ENCODE peak calls at places on chromosomes 1 and 21, in eight cellular contexts. E is heart right ventricle; I is A549; L is tibial artery; P is hepatocyte; Z is kidney epithelial cell; N is CD8-positive, alpha-beta T cell; G is HL-60. D is an unnamed sample.

GRCh38 chr1:160135051-160135592 is 16.3 kb upstream of the ATP1A4 start:
- DNase-seq in E (no peak), I (no peak), L (no peak), P (no peak), Z (no peak), N (no peak), G (no peak), D (no peak)

GRCh38 chr1:7636801-7637526 is 134.1 kb upstream of the VAMP3 start:
- DNase-seq in E (no peak), I (no peak), L (no peak), P (no peak), Z (no peak), N (no peak), G (no peak), D (no peak)

GRCh38 chr1:200890818-200891773 is 3.6 kb upstream of the INAVA start:
- DNase-seq in E (no peak), I (peak), L (no peak), P (peak), Z (no peak), N (no peak), G (peak), D (peak)

GRCh38 chr1:204623365-204623893 is 62.1 kb downstream of the LRRN2 start:
- DNase-seq in E (no peak), I (peak), L (no peak), P (peak), Z (peak), N (no peak), G (no peak), D (peak)

GRCh38 chr1:23051510-23051909 is 32.2 kb downstream of the KDM1A start:
- DNase-seq in E (no peak), I (no peak), L (no peak), P (no peak), Z (no peak), N (no peak), G (no peak), D (no peak)

GRCh38 chr1:209428241-209428921 is 155.1 kb upstream of the CAMK1G start:
- DNase-seq in E (no peak), I (no peak), L (no peak), P (peak), Z (no peak), N (no peak), G (no peak), D (no peak)

GRCh38 chr1:149846042-149846441 is 53.3 kb upstream of the BOLA1 start:
- DNase-seq in E (no peak), I (no peak), L (no peak), P (no peak), Z (no peak), N (no peak), G (no peak), D (peak)

GRCh38 chr1:78833491-78833890 is 173.0 kb downstream of the ADGRL4 start:
- DNase-seq in E (no peak), I (no peak), L (no peak), P (no peak), Z (peak), N (no peak), G (no peak), D (peak)

GRCh38 chr1:41536296-41536695 is 51.8 kb upstream of the EDN2 start:
- DNase-seq in E (no peak), I (no peak), L (peak), P (no peak), Z (no peak), N (no peak), G (no peak), D (no peak)

GRCh38 chr1:156126701-156127534 is 12.4 kb downstream of the LMNA start:
- DNase-seq in E (no peak), I (no peak), L (peak), P (peak), Z (no peak), N (peak), G (peak), D (peak)

GRCh38 chr1:197469620-197470210 is 201.7 kb downstream of the CRB1 start:
- DNase-seq in E (no peak), I (no peak), L (no peak), P (no peak), Z (no peak), N (no peak), G (peak), D (no peak)

GRCh38 chr21:41777934-41778815 is 11.3 kb upstream of the RIPK4 start:
- DNase-seq in E (peak), I (no peak), L (peak), P (peak), Z (no peak), N (no peak), G (peak), D (peak)

GRCh38 chr1:186165303-186165702 is 209.8 kb downstream of the TPR start:
- DNase-seq in E (no peak), I (no peak), L (no peak), P (no peak), Z (no peak), N (no peak), G (no peak), D (no peak)

GRCh38 chr1:116218922-116219321 is 107.7 kb downstream of the MAB21L3 start:
- DNase-seq in E (peak), I (no peak), L (no peak), P (no peak), Z (no peak), N (no peak), G (no peak), D (no peak)

GRCh38 chr1:246215505-246215893 is 291.6 kb downstream of the SMYD3 start:
- DNase-seq in E (no peak), I (no peak), L (no peak), P (no peak), Z (no peak), N (no peak), G (peak), D (no peak)

GRCh38 chr1:13513885-13514546 is at the start of gene LRRC38:
- DNase-seq in E (peak), I (no peak), L (no peak), P (peak), Z (no peak), N (no peak), G (peak), D (no peak)

GRCh38 chr1:21238141-21238800 is 52.0 kb downstream of the ECE1 start:
- DNase-seq in E (no peak), I (no peak), L (no peak), P (no peak), Z (peak), N (no peak), G (no peak), D (peak)

GRCh38 chr1:222034790-222035189 is 292.9 kb upstream of the DUSP10 start:
- DNase-seq in E (no peak), I (no peak), L (no peak), P (no peak), Z (no peak), N (no peak), G (no peak), D (no peak)

GRCh38 chr1:31954607-31955283 is 16.6 kb upstream of the PTP4A2 start:
- DNase-seq in E (peak), I (peak), L (peak), P (peak), Z (peak), N (no peak), G (peak), D (peak)

GRCh38 chr21:17497345-17497744 is 15.5 kb upstream of the CXADR start:
- DNase-seq in E (no peak), I (no peak), L (no peak), P (no peak), Z (no peak), N (no peak), G (no peak), D (no peak)

GRCh38 chr1:51264470-51264869 is 28.4 kb downstream of the RNF11 start:
- DNase-seq in E (no peak), I (no peak), L (no peak), P (peak), Z (peak), N (no peak), G (no peak), D (peak)

GRCh38 chr1:89527256-89527655 is 2.6 kb downstream of the LRRC8B start:
- DNase-seq in E (no peak), I (no peak), L (no peak), P (no peak), Z (no peak), N (no peak), G (no peak), D (no peak)

GRCh38 chr1:168110896-168111545 is 25.7 kb downstream of the GPR161 start:
- DNase-seq in E (no peak), I (no peak), L (no peak), P (no peak), Z (no peak), N (no peak), G (no peak), D (no peak)

GRCh38 chr21:39685991-39686390 is 59.0 kb upstream of the IGSF5 start:
- DNase-seq in E (no peak), I (no peak), L (no peak), P (no peak), Z (no peak), N (no peak), G (no peak), D (no peak)

GRCh38 chr1:221396526-221396925 is 345.4 kb downstream of the DUSP10 start:
- DNase-seq in E (no peak), I (no peak), L (no peak), P (no peak), Z (no peak), N (no peak), G (no peak), D (no peak)

GRCh38 chr1:164561007-164561406 is 2.0 kb downstream of the PBX1 start:
- DNase-seq in E (no peak), I (no peak), L (no peak), P (no peak), Z (no peak), N (no peak), G (no peak), D (no peak)

GRCh38 chr1:91637539-91637994 is 136.9 kb downstream of the CDC7 start:
- DNase-seq in E (no peak), I (no peak), L (no peak), P (no peak), Z (no peak), N (no peak), G (no peak), D (no peak)

GRCh38 chr1:179253286-179253972 is 24.0 kb upstream of the ABL2 start:
- DNase-seq in E (no peak), I (no peak), L (no peak), P (no peak), Z (no peak), N (no peak), G (no peak), D (no peak)

GRCh38 chr1:20143734-20144565 is 4.8 kb downstream of the PLA2G2F start:
- DNase-seq in E (no peak), I (no peak), L (no peak), P (no peak), Z (no peak), N (no peak), G (no peak), D (no peak)

GRCh38 chr1:151156515-151156819 is at the start of gene TNFAIP8L2:
- DNase-seq in E (peak), I (no peak), L (peak), P (no peak), Z (no peak), N (peak), G (peak), D (no peak)

GRCh38 chr1:230794871-230795645 is 47.9 kb downstream of the CAPN9 start:
- DNase-seq in E (no peak), I (no peak), L (no peak), P (peak), Z (no peak), N (no peak), G (no peak), D (no peak)

GRCh38 chr1:110559157-110559556 is 40.2 kb upstream of the KCNA10 start:
- DNase-seq in E (no peak), I (no peak), L (no peak), P (no peak), Z (no peak), N (no peak), G (no peak), D (no peak)

DNA sequence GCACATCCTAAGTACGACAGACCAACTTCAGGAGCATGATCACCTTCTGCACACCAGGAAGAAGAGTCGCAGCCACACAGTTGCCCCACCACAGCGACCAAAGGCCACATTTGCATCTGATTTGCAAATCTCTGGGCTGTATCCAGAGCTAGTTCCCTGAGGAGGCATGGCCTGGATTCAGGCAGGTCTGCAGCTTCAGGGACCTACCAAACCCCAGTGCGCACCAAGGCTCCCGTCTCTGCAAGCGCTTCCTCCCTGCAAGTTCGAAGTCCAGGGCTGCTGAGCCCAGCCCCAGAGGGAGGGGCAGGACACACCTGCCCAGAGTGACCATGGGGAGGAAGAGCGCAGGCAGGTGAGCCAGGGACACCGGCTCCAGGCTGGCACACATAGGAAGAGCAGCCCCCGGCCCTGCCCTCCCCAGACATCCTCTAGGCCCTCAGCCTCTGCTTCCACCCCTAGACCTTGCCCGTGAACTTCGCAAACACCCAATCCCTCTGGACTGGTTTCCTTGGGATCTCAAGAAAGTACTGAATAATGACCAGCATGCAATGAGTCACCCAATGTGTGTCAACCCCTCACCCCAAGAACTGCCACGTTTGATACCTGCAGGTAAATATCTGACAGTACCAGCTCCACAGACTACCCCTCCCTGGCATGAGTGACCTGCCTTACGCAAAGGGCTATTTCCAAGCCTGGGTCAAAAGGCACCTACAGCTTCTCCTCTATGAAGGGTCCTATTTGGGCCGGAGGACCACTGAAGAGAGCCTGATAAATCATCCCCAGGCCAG is 36.8 kb downstream of the CASZ1 start:
- DNase-seq in E (no peak), I (no peak), L (no peak), P (peak), Z (no peak), N (no peak), G (no peak), D (no peak)
- H3K4me3 ChIP-seq in E (no peak), I (no peak), L (no peak), P (no peak), Z (no peak), N (no peak), G (no peak), D (no peak)

GRCh38 chr1:228275154-228275434 is 67.2 kb downstream of the OBSCN start:
- DNase-seq in E (no peak), I (no peak), L (no peak), P (no peak), Z (no peak), N (no peak), G (no peak), D (no peak)
- TF ChIP-seq CTCF in E (no peak), I (no peak), L (no peak), P (no peak), Z (no peak), N (no peak), G (no peak), D (no peak)

GRCh38 chr1:26864610-26865480 is 1.9 kb downstream of the SFN start:
- DNase-seq in E (peak), I (peak), L (peak), P (peak), Z (peak), N (peak), G (peak), D (peak)

GRCh38 chr1:26861889-26862371 is 1.0 kb upstream of the SFN start:
- DNase-seq in E (no peak), I (no peak), L (no peak), P (no peak), Z (no peak), N (no peak), G (no peak), D (no peak)

GRCh38 chr1:26862781-26863676 is at the start of gene SFN:
- DNase-seq in E (no peak), I (peak), L (no peak), P (peak), Z (peak), N (peak), G (peak), D (no peak)

GRCh38 chr1:26861286-26861701 is 1.7 kb upstream of the SFN start:
- DNase-seq in E (no peak), I (peak), L (no peak), P (no peak), Z (no peak), N (no peak), G (no peak), D (no peak)

GRCh38 chr1:26863677-26864060 is 720 bp downstream of the SFN start:
- DNase-seq in E (no peak), I (no peak), L (no peak), P (no peak), Z (no peak), N (no peak), G (no peak), D (no peak)
- H3K4me3 ChIP-seq in E (peak), I (peak), L (peak), P (no peak), Z (peak), N (no peak), G (no peak), D (no peak)

GRCh38 chr1:158646465-158646864 is 40.0 kb downstream of the SPTA1 start:
- DNase-seq in E (no peak), I (no peak), L (no peak), P (no peak), Z (no peak), N (no peak), G (no peak), D (no peak)

GRCh38 chr1:158644479-158644878 is 39.4 kb downstream of the OR10Z1 start:
- DNase-seq in E (no peak), I (no peak), L (no peak), P (no peak), Z (no peak), N (no peak), G (peak), D (no peak)

GRCh38 chr1:158654079-158654478 is 32.4 kb downstream of the SPTA1 start:
- DNase-seq in E (no peak), I (no peak), L (no peak), P (no peak), Z (no peak), N (no peak), G (no peak), D (no peak)

GRCh38 chr1:158652721-158653334 is 33.7 kb downstream of the SPTA1 start:
- DNase-seq in E (no peak), I (no peak), L (no peak), P (no peak), Z (no peak), N (no peak), G (no peak), D (no peak)

GRCh38 chr1:158649052-158649451 is 37.5 kb downstream of the SPTA1 start:
- DNase-seq in E (no peak), I (no peak), L (no peak), P (no peak), Z (no peak), N (no peak), G (no peak), D (no peak)
- TF ChIP-seq CTCF in E (no peak), I (no peak), L (no peak), P (peak), Z (no peak), N (no peak), G (no peak), D (no peak)

GRCh38 chr21:25929859-25930520 is 195.2 kb downstream of the GABPA start:
- DNase-seq in E (no peak), I (no peak), L (peak), P (peak), Z (no peak), N (no peak), G (no peak), D (peak)
- H3K4me3 ChIP-seq in E (no peak), I (no peak), L (no peak), P (no peak), Z (no peak), N (no peak), G (no peak), D (no peak)

DNA sequence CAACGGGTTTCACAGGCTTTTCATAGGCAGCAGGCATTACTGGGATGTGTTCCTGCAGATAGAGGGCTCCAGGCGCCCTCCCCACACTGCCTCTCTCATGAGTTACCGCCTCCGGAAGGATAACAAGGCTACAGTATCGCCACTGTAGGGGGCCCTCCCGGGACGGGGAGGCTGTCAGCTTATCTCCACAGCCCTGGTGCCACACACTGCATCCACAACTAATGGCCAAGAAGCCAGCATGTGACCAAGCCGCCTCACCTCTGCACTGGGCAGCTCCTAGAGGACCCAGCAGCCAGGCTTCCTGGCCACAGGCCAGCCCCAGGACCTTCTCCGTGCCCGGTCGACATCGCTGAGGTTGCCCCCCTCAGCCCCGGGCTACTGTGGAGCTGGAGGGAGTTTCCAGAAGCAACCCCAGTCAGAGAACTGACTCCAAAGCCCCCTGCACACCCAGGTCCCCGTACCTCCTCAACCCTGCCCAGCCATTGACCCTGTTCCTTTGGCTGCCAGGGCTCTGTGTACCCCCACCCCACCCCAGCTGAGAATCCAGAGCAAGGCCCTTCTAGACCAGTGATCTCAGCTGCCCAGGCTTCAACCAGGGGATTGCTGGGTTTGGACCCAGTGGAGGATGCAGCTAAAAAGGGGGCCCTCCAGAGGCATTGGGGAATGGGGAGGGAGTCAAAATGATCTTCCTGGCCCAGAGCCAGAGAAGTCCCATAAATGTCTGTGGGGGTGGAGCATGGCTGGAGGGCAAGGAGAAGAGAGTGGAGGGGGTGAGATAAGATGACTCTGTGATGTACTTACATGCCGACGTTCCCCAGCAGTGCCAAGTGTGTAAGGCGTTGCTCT is 45.0 kb downstream of the NEK2 start:
- DNase-seq in E (peak), I (no peak), L (no peak), P (no peak), Z (no peak), N (no peak), G (no peak), D (no peak)
- TF ChIP-seq CTCF in E (peak), I (no peak), L (no peak), P (peak), Z (no peak), N (no peak), G (no peak), D (no peak)

GRCh38 chr1:26360807-26361604 is 7.1 kb upstream of the CRYBG2 start:
- DNase-seq in E (no peak), I (no peak), L (no peak), P (no peak), Z (no peak), N (no peak), G (no peak), D (no peak)
- H3K4me3 ChIP-seq in E (peak), I (no peak), L (no peak), P (no peak), Z (peak), N (peak), G (no peak), D (peak)

DNA sequence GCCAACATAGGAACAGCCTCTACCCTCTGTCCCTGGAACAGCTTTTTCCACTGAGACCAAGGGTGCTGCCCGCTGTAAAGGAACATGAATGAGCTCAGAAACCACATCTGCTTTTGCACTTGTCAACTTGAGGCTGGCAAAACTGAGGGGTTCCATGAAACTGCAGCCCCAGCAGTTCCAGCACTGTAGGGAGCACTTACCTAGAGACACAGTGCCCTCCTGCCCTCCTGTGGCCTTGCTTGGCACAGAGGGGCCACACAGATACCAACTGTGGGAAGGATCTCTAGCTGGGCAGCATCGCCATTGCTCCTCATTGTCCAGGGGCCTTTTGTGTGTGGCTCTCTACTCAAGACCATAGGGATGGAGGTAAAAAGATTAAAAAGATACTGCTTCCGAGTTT is 51.6 kb downstream of the ITPKB start:
- DNase-seq in E (no peak), I (no peak), L (no peak), P (no peak), Z (no peak), N (peak), G (peak), D (no peak)
- TF ChIP-seq CTCF in E (peak), I (no peak), L (no peak), P (no peak), Z (peak), N (peak), G (no peak), D (no peak)

D was measured in foreskin fibroblast.